ENCODE peak calls at places on chromosome 22, in six cellular contexts. W is fibroblast of mammary gland; J is mesothelial cell of epicardium; Q is coronary artery; B is activated CD8-positive, alpha-beta memory T cell treated with anti-CD3 and anti-CD28 coated beads, Interleukin-2, amount 10 ng/mL, durations not matched to agents 7 days and 5 days; Z is posterior vena cava. D is an unnamed sample.

GRCh38 chr22:26673485-26673884 is 16.1 kb downstream of the MIAT start:
- DNase-seq in W (peak), J (no peak), Q (no peak), B (peak), Z (no peak), D (no peak)

GRCh38 chr22:47334596-47334995 is 572.1 kb downstream of the TBC1D22A start:
- DNase-seq in W (no peak), J (no peak), Q (no peak), B (no peak), Z (no peak), D (peak)

GRCh38 chr22:29797351-29797750 is 30.2 kb downstream of the UQCR10 start:
- DNase-seq in W (no peak), J (no peak), Q (no peak), B (peak), Z (no peak), D (no peak)

GRCh38 chr22:36324414-36324813 is 63.4 kb downstream of the MYH9 start:
- DNase-seq in W (no peak), J (no peak), Q (no peak), B (no peak), Z (no peak), D (no peak)

GRCh38 chr22:32206774-32207758 is 2.2 kb upstream of the RFPL2 start:
- DNase-seq in W (peak), J (no peak), Q (no peak), B (peak), Z (no peak), D (peak)

GRCh38 chr22:39254789-39255298 is 10.1 kb upstream of the PDGFB start:
- DNase-seq in W (peak), J (no peak), Q (no peak), B (peak), Z (no peak), D (no peak)

GRCh38 chr22:24315367-24315781 is 44.7 kb downstream of the SPECC1L start:
- DNase-seq in W (no peak), J (no peak), Q (no peak), B (no peak), Z (no peak), D (no peak)

GRCh38 chr22:47276219-47276843 is 513.9 kb downstream of the TBC1D22A start:
- DNase-seq in W (no peak), J (no peak), Q (no peak), B (no peak), Z (no peak), D (no peak)

GRCh38 chr22:29710922-29711593 is 8.7 kb upstream of the CABP7 start:
- DNase-seq in W (no peak), J (no peak), Q (no peak), B (no peak), Z (no peak), D (no peak)

GRCh38 chr22:50101870-50102565 is 12.2 kb downstream of the MOV10L1 start:
- DNase-seq in W (no peak), J (no peak), Q (no peak), B (no peak), Z (peak), D (no peak)

GRCh38 chr22:43090130-43090789 is 1.1 kb upstream of the TTLL1 start:
- DNase-seq in W (peak), J (no peak), Q (no peak), B (peak), Z (peak), D (no peak)

GRCh38 chr22:37345863-37346514 is 63.7 kb downstream of the CYTH4 start:
- DNase-seq in W (peak), J (no peak), Q (no peak), B (no peak), Z (no peak), D (no peak)

GRCh38 chr22:40183029-40183581 is 5.4 kb downstream of the TNRC6B start:
- DNase-seq in W (peak), J (no peak), Q (no peak), B (no peak), Z (no peak), D (no peak)

GRCh38 chr22:26487996-26488395 is 4.3 kb downstream of the SRRD start:
- DNase-seq in W (peak), J (no peak), Q (no peak), B (no peak), Z (no peak), D (no peak)

GRCh38 chr22:38927033-38927789 is 30.2 kb upstream of the APOBEC3A start:
- DNase-seq in W (peak), J (peak), Q (no peak), B (peak), Z (peak), D (no peak)

GRCh38 chr22:24772493-24773220 is 1.9 kb downstream of the PIWIL3 start:
- DNase-seq in W (peak), J (no peak), Q (no peak), B (no peak), Z (no peak), D (no peak)

GRCh38 chr22:46622081-46622521 is 1.9 kb downstream of the GRAMD4 start:
- DNase-seq in W (no peak), J (no peak), Q (peak), B (no peak), Z (no peak), D (no peak)

GRCh38 chr22:32996702-32997101 is 61.5 kb downstream of the SYN3 start:
- DNase-seq in W (peak), J (no peak), Q (no peak), B (no peak), Z (peak), D (peak)

GRCh38 chr22:17728786-17729185 is 45.5 kb downstream of the BID start:
- DNase-seq in W (no peak), J (no peak), Q (no peak), B (no peak), Z (no peak), D (no peak)

GRCh38 chr22:46425011-46425410 is 89.5 kb downstream of the TRMU start:
- DNase-seq in W (peak), J (no peak), Q (no peak), B (no peak), Z (no peak), D (no peak)

GRCh38 chr22:42364641-42365336 is 67.4 kb downstream of the NFAM1 start:
- DNase-seq in W (peak), J (no peak), Q (no peak), B (no peak), Z (no peak), D (no peak)

GRCh38 chr22:28506207-28506606 is 173.4 kb downstream of the TTC28 start:
- DNase-seq in W (no peak), J (no peak), Q (no peak), B (no peak), Z (no peak), D (no peak)

GRCh38 chr22:19886605-19887250 is 32.1 kb upstream of the GNB1L start:
- DNase-seq in W (peak), J (no peak), Q (no peak), B (no peak), Z (peak), D (no peak)

GRCh38 chr22:37196539-37197450 is 8.7 kb upstream of the C1QTNF6 start:
- DNase-seq in W (peak), J (peak), Q (peak), B (no peak), Z (peak), D (no peak)

GRCh38 chr22:37739611-37740049 is 42.8 kb downstream of the TRIOBP start:
- DNase-seq in W (no peak), J (no peak), Q (no peak), B (no peak), Z (peak), D (no peak)

GRCh38 chr22:38732251-38732815 is 23.5 kb downstream of the SUN2 start:
- DNase-seq in W (no peak), J (no peak), Q (no peak), B (no peak), Z (peak), D (no peak)

GRCh38 chr22:21025266-21025665 is 7.1 kb downstream of the SLC7A4 start:
- DNase-seq in W (no peak), J (no peak), Q (peak), B (peak), Z (no peak), D (no peak)

GRCh38 chr22:38835888-38836301 is 7.9 kb downstream of the NPTXR start:
- DNase-seq in W (peak), J (no peak), Q (no peak), B (no peak), Z (no peak), D (no peak)

GRCh38 chr22:31150615-31151014 is 9.4 kb upstream of the RNF185 start:
- DNase-seq in W (no peak), J (no peak), Q (no peak), B (no peak), Z (no peak), D (no peak)

GRCh38 chr22:24975125-24975640 is 22.7 kb downstream of the KIAA1671 start:
- DNase-seq in W (no peak), J (no peak), Q (no peak), B (no peak), Z (no peak), D (no peak)

GRCh38 chr22:19218541-19219233 is 40.2 kb upstream of the SLC25A1 start:
- DNase-seq in W (no peak), J (no peak), Q (no peak), B (no peak), Z (peak), D (no peak)

GRCh38 chr22:23129149-23129548 is 12.6 kb downstream of the RSPH14 start:
- DNase-seq in W (no peak), J (no peak), Q (no peak), B (no peak), Z (no peak), D (no peak)